ENCODE peak calls at places on chromosomes 12 and 14, in seven cellular contexts. L is Panc1, A is A549, O is GM23338, R is HCT116, C is SK-N-SH, B is HepG2. Q is an unnamed sample.

GRCh38 chr14:65070710-65071033 is 31.6 kb downstream of the MAX start:
- DNase-seq in L (no peak), A (no peak), O (no peak), R (no peak), C (peak; percentile 64), B (no peak), Q (no peak)

GRCh38 chr12:75977952-75978671 is 53.5 kb downstream of the PHLDA1 start:
- DNase-seq in L (peak; percentile 98), A (peak; percentile 100), O (peak; percentile 53), R (peak; percentile 94), C (no peak), B (peak; percentile 100), Q (peak; percentile 96)

GRCh38 chr14:97217094-97217885 is 420.1 kb downstream of the VRK1 start:
- DNase-seq in L (no peak), A (no peak), O (peak; percentile 55), R (no peak), C (no peak), B (no peak), Q (no peak)

GRCh38 chr12:54419088-54419887 is at the start of gene ITGA5:
- DNase-seq in L (no peak), A (peak; percentile 53), O (peak; percentile 73), R (peak; percentile 18), C (peak; percentile 58), B (no peak), Q (peak; percentile 51)

GRCh38 chr14:99564256-99564902 is 39.6 kb downstream of the CCDC85C start:
- DNase-seq in L (no peak), A (peak; percentile 44), O (no peak), R (no peak), C (peak; percentile 81), B (peak; percentile 51), Q (no peak)

GRCh38 chr12:62466018-62466595 is 519 bp upstream of the MON2 start:
- DNase-seq in L (no peak), A (peak; percentile 19), O (peak; percentile 78), R (no peak), C (peak; percentile 70), B (peak; percentile 6), Q (peak; percentile 68)

GRCh38 chr14:50906326-50906725 is 34.5 kb downstream of the ABHD12B start:
- DNase-seq in L (no peak), A (no peak), O (no peak), R (no peak), C (no peak), B (no peak), Q (no peak)

GRCh38 chr14:73494593-73494992 is 3.9 kb downstream of the RIOX1 start:
- DNase-seq in L (no peak), A (no peak), O (no peak), R (no peak), C (no peak), B (no peak), Q (no peak)

GRCh38 chr14:22466520-22466919 is 122.5 kb downstream of the DAD1 start:
- DNase-seq in L (no peak), A (no peak), O (no peak), R (no peak), C (no peak), B (no peak), Q (no peak)

GRCh38 chr12:53201639-53202038 is 5.4 kb downstream of the ITGB7 start:
- DNase-seq in L (no peak), A (no peak), O (no peak), R (no peak), C (no peak), B (no peak), Q (no peak)

GRCh38 chr12:124914392-124915248 is at the start of gene UBC:
- DNase-seq in L (no peak), A (peak; percentile 97), O (peak; percentile 95), R (peak; percentile 87), C (peak; percentile 93), B (peak; percentile 76), Q (peak; percentile 88)

GRCh38 chr12:6554990-6555691 is 701 bp downstream of the IFFO1 start:
- DNase-seq in L (no peak), A (no peak), O (no peak), R (no peak), C (peak; percentile 77), B (no peak), Q (no peak)

GRCh38 chr12:65720739-65721138 is 103.5 kb upstream of the HMGA2 start:
- DNase-seq in L (no peak), A (no peak), O (no peak), R (no peak), C (no peak), B (no peak), Q (no peak)

GRCh38 chr14:98959958-98960616 is 311.9 kb downstream of the BCL11B start:
- DNase-seq in L (no peak), A (no peak), O (peak; percentile 13), R (no peak), C (no peak), B (no peak), Q (no peak)

GRCh38 chr12:5516781-5517180 is 84.9 kb downstream of the NTF3 start:
- DNase-seq in L (no peak), A (no peak), O (peak; percentile 25), R (no peak), C (no peak), B (no peak), Q (no peak)

GRCh38 chr12:113174461-113175384 is 10.6 kb downstream of the DDX54 start:
- DNase-seq in L (no peak), A (peak; percentile 68), O (peak; percentile 78), R (no peak), C (peak; percentile 91), B (peak; percentile 33), Q (peak; percentile 67)

GRCh38 chr14:101101456-101102056 is 198.0 kb upstream of the RTL1 start:
- DNase-seq in L (no peak), A (peak; percentile 60), O (no peak), R (no peak), C (no peak), B (no peak), Q (no peak)

GRCh38 chr14:76926521-76927251 is 100.5 kb downstream of the LRRC74A start:
- DNase-seq in L (no peak), A (no peak), O (peak; percentile 73), R (no peak), C (peak; percentile 73), B (no peak), Q (no peak)

GRCh38 chr12:115437061-115437567 is 753.1 kb upstream of the TBX3 start:
- DNase-seq in L (no peak), A (no peak), O (peak; percentile 2), R (no peak), C (no peak), B (peak; percentile 80), Q (no peak)

GRCh38 chr12:116381744-116382455 is 104.4 kb upstream of the MED13L start:
- DNase-seq in L (no peak), A (peak; percentile 95), O (peak; percentile 73), R (no peak), C (no peak), B (no peak), Q (no peak)

GRCh38 chr12:10075451-10075850 is 23.3 kb downstream of the CLEC1A start:
- DNase-seq in L (no peak), A (no peak), O (no peak), R (no peak), C (no peak), B (no peak), Q (no peak)

GRCh38 chr12:1992732-1993131 is 11.5 kb downstream of the DCP1B start:
- DNase-seq in L (no peak), A (no peak), O (no peak), R (no peak), C (no peak), B (no peak), Q (no peak)

GRCh38 chr14:93957333-93957710 is 19.0 kb downstream of the ASB2 start:
- DNase-seq in L (no peak), A (no peak), O (no peak), R (no peak), C (no peak), B (no peak), Q (no peak)

GRCh38 chr14:93959239-93960107 is 16.9 kb downstream of the ASB2 start:
- DNase-seq in L (peak; percentile 89), A (peak; percentile 85), O (peak; percentile 59), R (peak; percentile 88), C (no peak), B (peak; percentile 98), Q (peak; percentile 92)

GRCh38 chr14:93960108-93960475 is 16.3 kb downstream of the ASB2 start:
- DNase-seq in L (no peak), A (no peak), O (no peak), R (no peak), C (no peak), B (no peak), Q (no peak)

GRCh38 chr14:93957751-93958566 is 18.4 kb downstream of the ASB2 start:
- DNase-seq in L (no peak), A (no peak), O (no peak), R (no peak), C (no peak), B (no peak), Q (no peak)

GRCh38 chr14:93958567-93959238 is 17.7 kb downstream of the ASB2 start:
- DNase-seq in L (no peak), A (no peak), O (no peak), R (no peak), C (no peak), B (no peak), Q (no peak)
- H3K27ac ChIP-seq in L (peak overlapping the region; percentile 77), A (peak overlapping the region; percentile 56), O (no peak overlapping the region), R (peak overlapping the region; percentile 54), C (no peak overlapping the region), B (peak overlapping the region; percentile 79), Q (peak overlapping the region; percentile 95)

GRCh38 chr12:104485651-104486341 is 29.0 kb downstream of the CHST11 start:
- DNase-seq in L (no peak), A (no peak), O (no peak), R (no peak), C (no peak), B (no peak), Q (no peak)
- TF ChIP-seq REST in L (no peak), A (no peak), O (no peak), R (no peak), C (no peak), B (no peak), Q (no peak)

DNA sequence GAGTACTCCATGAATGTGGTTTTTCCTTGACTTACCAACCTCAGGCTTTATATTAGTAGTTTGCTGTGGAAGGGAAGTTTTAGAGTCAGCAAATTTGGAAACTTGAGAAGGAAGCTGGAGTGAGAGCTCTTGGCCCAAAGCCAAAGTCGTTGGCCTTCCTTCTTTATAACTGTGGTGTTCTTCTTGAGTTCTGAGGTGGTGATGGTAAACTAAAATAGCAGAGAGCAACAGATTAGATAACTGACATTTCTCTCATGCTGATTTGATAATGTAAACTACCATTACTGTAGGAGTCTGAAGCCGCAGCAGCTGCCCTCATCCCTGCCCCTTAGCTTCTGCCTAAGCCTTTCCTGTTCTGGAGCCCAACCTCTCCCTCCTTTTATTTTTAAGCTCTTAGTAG is 76.3 kb downstream of the TGFB3 start:
- DNase-seq in L (no peak), A (no peak), O (no peak), R (no peak), C (no peak), B (no peak), Q (peak; percentile 8)
- H3K27ac ChIP-seq in L (no peak overlapping the region), A (no peak overlapping the region), O (no peak overlapping the region), R (no peak overlapping the region), C (no peak overlapping the region), B (no peak overlapping the region), Q (peak overlapping the region; percentile 30)

GRCh38 chr12:43893670-43894069 is 57.8 kb downstream of the TMEM117 start:
- DNase-seq in L (no peak), A (no peak), O (no peak), R (no peak), C (no peak), B (no peak), Q (no peak)

GRCh38 chr12:43896496-43896895 is 60.6 kb downstream of the TMEM117 start:
- DNase-seq in L (no peak), A (no peak), O (no peak), R (no peak), C (no peak), B (no peak), Q (no peak)

GRCh38 chr12:43887397-43887796 is 51.5 kb downstream of the TMEM117 start:
- DNase-seq in L (no peak), A (no peak), O (no peak), R (no peak), C (no peak), B (no peak), Q (no peak)

GRCh38 chr12:43891856-43892574 is 56.1 kb downstream of the TMEM117 start:
- DNase-seq in L (no peak), A (no peak), O (no peak), R (no peak), C (no peak), B (peak; percentile 5), Q (no peak)
- TF ChIP-seq REST in L (no peak), A (no peak), O (no peak), R (no peak), C (no peak), B (no peak), Q (no peak)

Q was measured in HL-60.